ENCODE peak calls at places on chromosomes 7 and 10, in four cellular contexts. Y is SK-N-SH, F is fibroblast of lung, D is lower leg skin. B is an unnamed sample.

GRCh38 chr10:126705951-126706565 is 35.6 kb upstream of the C10orf90 start:
- DNase-seq in D (no peak), F (no peak), Y (no peak), B (no peak)

GRCh38 chr7:47808321-47808720 is 139.9 kb downstream of the PKD1L1 start:
- DNase-seq in D (peak; percentile 26), F (no peak), Y (no peak), B (no peak)

GRCh38 chr10:3424102-3424803 is 251.7 kb upstream of the PITRM1 start:
- DNase-seq in D (no peak), Y (peak; percentile 41), F (peak; percentile 68), B (no peak)

GRCh38 chr7:98284335-98285036 is 3.0 kb downstream of the BRI3 start:
- DNase-seq in F (peak; percentile 77), Y (peak; percentile 74), D (peak; percentile 96), B (peak; percentile 72)

GRCh38 chr10:115706482-115707076 is 566.4 kb downstream of the GFRA1 start:
- DNase-seq in F (peak; percentile 20), D (no peak), Y (peak; percentile 2), B (peak; percentile 44)

GRCh38 chr7:114180556-114181266 is 233.9 kb upstream of the FOXP2 start:
- DNase-seq in F (no peak), D (no peak), Y (no peak), B (no peak)

GRCh38 chr7:11985376-11985775 is 153.4 kb upstream of the THSD7A start:
- DNase-seq in F (peak; percentile 43), D (no peak), Y (no peak), B (no peak)

GRCh38 chr10:102191956-102192355 is 34.1 kb upstream of the ELOVL3 start:
- DNase-seq in D (no peak), F (no peak), Y (no peak), B (no peak)

GRCh38 chr10:24518981-24519597 is 204.6 kb downstream of the ARHGAP21 start:
- DNase-seq in F (peak; percentile 51), Y (peak; percentile 76), D (no peak), B (peak; percentile 79)

GRCh38 chr7:139720705-139721231 is 57.0 kb downstream of the HIPK2 start:
- DNase-seq in Y (no peak), D (peak; percentile 84), F (no peak), B (no peak)

GRCh38 chr7:77157446-77157845 is 35.0 kb downstream of the CCDC146 start:
- DNase-seq in Y (no peak), D (no peak), F (no peak), B (peak; percentile 47)

GRCh38 chr10:29687411-29688160 is 52.8 kb upstream of the SVIL start:
- DNase-seq in Y (no peak), F (peak; percentile 41), D (no peak), B (peak; percentile 50)

GRCh38 chr7:129989466-129989865 is 36.7 kb upstream of the UBE2H start:
- DNase-seq in Y (peak; percentile 38), D (no peak), F (peak; percentile 34), B (no peak)

GRCh38 chr7:104175336-104175984 is 32.4 kb downstream of the ORC5 start:
- DNase-seq in F (no peak), D (no peak), Y (no peak), B (no peak)

GRCh38 chr10:103765981-103766380 is 89.4 kb downstream of the SH3PXD2A start:
- DNase-seq in Y (no peak), D (no peak), F (peak; percentile 28), B (no peak)

GRCh38 chr7:99142727-99143521 is 984 bp downstream of the SMURF1 start:
- DNase-seq in F (peak; percentile 89), D (peak; percentile 99), Y (peak; percentile 97), B (peak; percentile 97)

GRCh38 chr7:157007470-157008066 is 2.9 kb downstream of the MNX1 start:
- DNase-seq in Y (no peak), D (peak; percentile 66), F (no peak), B (no peak)

GRCh38 chr7:148327379-148327778 is 263.2 kb upstream of the C7orf33 start:
- DNase-seq in F (peak; percentile 2), Y (no peak), D (no peak), B (no peak)

GRCh38 chr10:72320676-72321247 is 34.0 kb downstream of the DNAJB12 start:
- DNase-seq in Y (peak; percentile 86), D (peak; percentile 95), F (peak; percentile 97), B (peak; percentile 100)

GRCh38 chr10:50396491-50397311 is 145.4 kb upstream of the ASAH2 start:
- DNase-seq in D (no peak), F (peak; percentile 84), Y (no peak), B (peak; percentile 55)

GRCh38 chr7:25029075-25029474 is 49.1 kb upstream of the OSBPL3 start:
- DNase-seq in D (no peak), F (no peak), Y (no peak), B (no peak)

GRCh38 chr10:131929122-131929845 is 28.5 kb downstream of the PPP2R2D start:
- DNase-seq in D (no peak), Y (no peak), F (no peak), B (no peak)

GRCh38 chr7:134611611-134612151 is 35.0 kb upstream of the BPGM start:
- DNase-seq in D (no peak), F (no peak), Y (no peak), B (no peak)

GRCh38 chr7:4143006-4143405 is 539.1 kb upstream of the FOXK1 start:
- DNase-seq in D (no peak), Y (no peak), F (no peak), B (no peak)

GRCh38 chr7:27971171-27971570 is 209.4 kb downstream of the JAZF1 start:
- DNase-seq in Y (no peak), F (no peak), D (no peak), B (no peak)

GRCh38 chr10:31353574-31353973 is 34.6 kb downstream of the ZEB1 start:
- DNase-seq in D (no peak), Y (no peak), F (peak; percentile 88), B (peak; percentile 60)

GRCh38 chr10:21161647-21162046 is 264.5 kb upstream of the NEBL start:
- DNase-seq in F (no peak), D (no peak), Y (no peak), B (no peak)

GRCh38 chr7:148084138-148084537 is 506.4 kb upstream of the C7orf33 start:
- DNase-seq in D (no peak), Y (peak; percentile 77), F (peak; percentile 5), B (peak; percentile 29)

GRCh38 chr7:100863406-100863950 is 3.7 kb upstream of the TRIP6 start:
- DNase-seq in D (no peak), F (peak; percentile 74), Y (no peak), B (no peak)

GRCh38 chr7:22666732-22667131 is 60.3 kb upstream of the IL6 start:
- DNase-seq in D (no peak), Y (no peak), F (peak; percentile 75), B (no peak)

GRCh38 chr7:39357648-39358047 is 208.6 kb upstream of the YAE1 start:
- DNase-seq in Y (no peak), D (no peak), F (no peak), B (no peak)

GRCh38 chr10:100184426-100185219 is 1.2 kb downstream of the ERLIN1 start:
- DNase-seq in D (no peak), Y (peak; percentile 46), F (peak; percentile 25), B (peak; percentile 27)

GRCh38 chr7:29099896-29100847 is 46.2 kb downstream of the CPVL start:
- DNase-seq in F (no peak), D (no peak), Y (no peak), B (no peak)

GRCh38 chr10:77173615-77174461 is 463.8 kb downstream of the KCNMA1 start:
- DNase-seq in F (peak; percentile 63), D (peak; percentile 92), Y (peak; percentile 66), B (peak; percentile 89)

GRCh38 chr10:102222798-102223197 is 3.3 kb upstream of the ELOVL3 start:
- DNase-seq in Y (no peak), D (no peak), F (no peak), B (no peak)

GRCh38 chr10:97404044-97404443 is 2.9 kb upstream of the RRP12 start:
- DNase-seq in F (no peak), Y (no peak), D (no peak), B (no peak)

GRCh38 chr10:97408496-97408992 is 7.4 kb upstream of the RRP12 start:
- DNase-seq in D (no peak), F (no peak), Y (no peak), B (no peak)

GRCh38 chr10:97407952-97408248 is 6.8 kb upstream of the RRP12 start:
- DNase-seq in D (no peak), F (no peak), Y (no peak), B (no peak)

GRCh38 chr10:97406064-97406463 is 4.9 kb upstream of the RRP12 start:
- DNase-seq in D (no peak), F (no peak), Y (no peak), B (no peak)

DNA sequence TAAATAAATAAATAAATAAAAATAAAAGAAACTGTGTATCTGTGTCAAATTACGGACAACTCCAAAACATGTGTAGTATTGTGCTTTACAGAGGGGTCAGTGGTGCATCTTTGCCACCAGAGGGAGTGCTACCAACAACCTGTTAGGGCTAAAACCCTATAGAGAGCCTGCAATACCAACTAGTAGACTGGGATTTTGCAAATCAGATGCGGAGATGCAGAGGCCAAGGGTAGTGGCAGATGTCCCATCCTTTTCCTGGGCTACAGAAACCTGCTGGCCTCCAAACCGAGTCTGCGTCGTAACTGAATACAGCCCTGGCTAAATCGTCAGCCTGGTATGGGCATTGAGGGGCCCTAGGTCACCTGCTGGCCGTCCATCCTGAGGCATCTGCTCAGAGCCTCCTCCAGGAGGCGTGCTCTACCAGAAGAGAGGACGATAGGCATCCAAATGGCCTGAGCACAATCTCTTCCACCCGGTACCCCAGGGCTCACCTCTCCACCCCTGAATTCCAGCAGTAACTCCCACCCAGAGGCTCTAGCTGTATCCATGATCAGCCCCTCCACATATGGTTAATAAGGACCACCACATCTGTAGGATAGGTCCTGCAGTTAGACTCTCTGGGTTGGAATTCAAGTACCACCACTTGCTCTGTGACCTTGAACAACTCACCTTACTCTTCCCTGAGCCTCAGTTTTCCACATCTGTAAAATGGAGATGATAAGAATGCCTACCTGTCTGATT is 6.2 kb upstream of the RRP12 start:
- DNase-seq in D (peak; percentile 88), Y (peak; percentile 79), F (peak; percentile 68), B (peak; percentile 84)
- H3K4me3 ChIP-seq in D (no peak overlapping the region), Y (peak overlapping the region; percentile 28), F (no peak overlapping the region), B (no peak overlapping the region)

GRCh38 chr7:122550545-122550944 is 148.4 kb downstream of the RNF133 start:
- DNase-seq in F (peak; percentile 4), Y (no peak), D (no peak), B (peak; percentile 28)
- TF ChIP-seq CTCF in F (no peak), Y (peak; percentile 23), D (no peak), B (peak; percentile 17)

GRCh38 chr10:80498039-80498832 is 39.5 kb upstream of the SH2D4B start:
- DNase-seq in Y (no peak), F (no peak), D (no peak), B (no peak)

GRCh38 chr10:80500572-80501380 is 36.9 kb upstream of the SH2D4B start:
- DNase-seq in D (peak; percentile 90), Y (no peak), F (no peak), B (peak; percentile 74)

GRCh38 chr10:80497187-80498038 is 40.3 kb upstream of the SH2D4B start:
- DNase-seq in Y (no peak), D (peak; percentile 93), F (peak; percentile 80), B (peak; percentile 94)

GRCh38 chr10:80496555-80497172 is 41.0 kb upstream of the SH2D4B start:
- DNase-seq in Y (no peak), F (no peak), D (no peak), B (no peak)

GRCh38 chr10:80498833-80499671 is 38.6 kb upstream of the SH2D4B start:
- DNase-seq in F (peak; percentile 97), Y (no peak), D (peak; percentile 98), B (peak; percentile 98)
- H3K4me3 ChIP-seq in F (no peak overlapping the region), Y (no peak overlapping the region), D (no peak overlapping the region), B (no peak overlapping the region)

GRCh38 chr7:69403169-69403568 is 195.1 kb upstream of the AUTS2 start:
- DNase-seq in F (no peak), D (no peak), Y (peak; percentile 72), B (no peak)
- TF ChIP-seq CTCF in F (no peak), D (no peak), Y (peak; percentile 28), B (no peak)

GRCh38 chr7:149716007-149716931 is 57.1 kb downstream of the ZNF467 start:
- DNase-seq in Y (peak; percentile 51), F (peak; percentile 22), D (no peak), B (peak; percentile 39)
- H3K4me3 ChIP-seq in Y (peak overlapping the region; percentile 60), F (no peak overlapping the region), D (no peak overlapping the region), B (peak overlapping the region; percentile 77)

B was measured in fibroblast of the aortic adventitia.